ENCODE peak calls at places on chromosomes 7 and 10, in four cellular contexts. H is GM23248, D is Caco-2, Z is IMR-90. K is an unnamed sample.

GRCh38 chr7:71682181-71682580 is 550.2 kb downstream of the GALNT17 start:
- DNase-seq in H (no peak), D (no peak), Z (no peak), K (no peak)

GRCh38 chr10:99667108-99667751 is 7.9 kb downstream of the ENTPD7 start:
- DNase-seq in H (peak; percentile 92), D (peak; percentile 25), Z (peak; percentile 92), K (peak; percentile 53)

GRCh38 chr10:86346794-86347665 is 19.6 kb downstream of the GRID1 start:
- DNase-seq in H (no peak), D (no peak), Z (no peak), K (no peak)

GRCh38 chr7:25731881-25732240 is 420.1 kb upstream of the NFE2L3 start:
- DNase-seq in H (no peak), D (no peak), Z (no peak), K (no peak)

GRCh38 chr10:125840955-125841354 is 17.6 kb downstream of the BCCIP start:
- DNase-seq in H (no peak), D (no peak), Z (peak; percentile 51), K (no peak)

GRCh38 chr7:28815369-28815927 is 142.7 kb downstream of the TRIL start:
- DNase-seq in H (no peak), D (no peak), Z (no peak), K (no peak)

GRCh38 chr10:21894648-21895342 is 108.7 kb downstream of the DNAJC1 start:
- DNase-seq in H (no peak), D (no peak), Z (no peak), K (no peak)

GRCh38 chr7:95199779-95200558 is 124.4 kb downstream of the PON1 start:
- DNase-seq in H (peak; percentile 62), D (peak; percentile 48), Z (peak; percentile 33), K (no peak)

GRCh38 chr7:141335164-141335563 is 216.0 kb upstream of the AGK start:
- DNase-seq in H (no peak), D (no peak), Z (no peak), K (no peak)

GRCh38 chr7:154862153-154862791 is 140.7 kb downstream of the PAXIP1 start:
- DNase-seq in H (no peak), D (no peak), Z (no peak), K (no peak)

GRCh38 chr7:46900312-46901263 is 681.3 kb downstream of the TNS3 start:
- DNase-seq in H (peak; percentile 2), D (no peak), Z (peak; percentile 15), K (no peak)

GRCh38 chr10:33134011-33134751 is 176.2 kb upstream of the ITGB1 start:
- DNase-seq in H (peak; percentile 95), D (no peak), Z (peak; percentile 88), K (peak; percentile 83)

GRCh38 chr10:30999084-30999712 is 32.5 kb downstream of the ZNF438 start:
- DNase-seq in H (peak; percentile 79), D (no peak), Z (peak; percentile 77), K (peak; percentile 48)

GRCh38 chr10:126407831-126408230 is 19.6 kb upstream of the ADAM12 start:
- DNase-seq in H (peak; percentile 61), D (no peak), Z (no peak), K (no peak)

GRCh38 chr10:78605800-78606350 is 462.9 kb upstream of the ZMIZ1 start:
- DNase-seq in H (peak; percentile 48), D (no peak), Z (no peak), K (no peak)

GRCh38 chr7:112360681-112361080 is 89.6 kb upstream of the IFRD1 start:
- DNase-seq in H (no peak), D (no peak), Z (no peak), K (no peak)

GRCh38 chr10:114359953-114360345 is 44.4 kb downstream of the AFAP1L2 start:
- DNase-seq in H (no peak), D (no peak), Z (no peak), K (no peak)

GRCh38 chr7:132251327-132251659 is 325.0 kb downstream of the PLXNA4 start:
- DNase-seq in H (no peak), D (peak; percentile 44), Z (no peak), K (no peak)

GRCh38 chr7:105010538-105011523 is 3.2 kb upstream of the KMT2E start:
- DNase-seq in H (peak; percentile 55), D (no peak), Z (peak; percentile 29), K (peak; percentile 29)

GRCh38 chr10:132368881-132369635 is 27.9 kb upstream of the PWWP2B start:
- DNase-seq in H (peak; percentile 88), D (no peak), Z (peak; percentile 69), K (no peak)

GRCh38 chr10:90592903-90593302 is 264.9 kb downstream of the HTR7 start:
- DNase-seq in H (peak; percentile 24), D (peak; percentile 58), Z (peak; percentile 51), K (peak; percentile 69)

GRCh38 chr10:122132882-122133634 is 138.0 kb upstream of the BTBD16 start:
- DNase-seq in H (no peak), D (no peak), Z (no peak), K (no peak)

GRCh38 chr7:54615545-54615944 is 73.4 kb downstream of the VSTM2A start:
- DNase-seq in H (no peak), D (no peak), Z (no peak), K (no peak)

GRCh38 chr10:119973261-119973660 is 80.7 kb downstream of the SEC23IP start:
- DNase-seq in H (peak; percentile 10), D (peak; percentile 16), Z (peak; percentile 10), K (no peak)

GRCh38 chr10:100509241-100509640 is 10.4 kb downstream of the SEC31B start:
- DNase-seq in H (no peak), D (no peak), Z (no peak), K (no peak)

GRCh38 chr10:8088504-8088903 is 34.0 kb downstream of the GATA3 start:
- DNase-seq in H (no peak), D (no peak), Z (no peak), K (no peak)

GRCh38 chr7:155804897-155805825 is 7.1 kb downstream of the SHH start:
- DNase-seq in H (peak; percentile 84), D (no peak), Z (peak; percentile 65), K (no peak)

GRCh38 chr10:101075775-101076174 is 14.0 kb downstream of the KAZALD1 start:
- DNase-seq in H (no peak), D (no peak), Z (no peak), K (no peak)

GRCh38 chr10:336247-336646 is 201.0 kb downstream of the ZMYND11 start:
- DNase-seq in H (no peak), D (no peak), Z (no peak), K (no peak)

GRCh38 chr10:371515-371914 is 236.3 kb downstream of the ZMYND11 start:
- DNase-seq in H (no peak), D (no peak), Z (no peak), K (no peak)

GRCh38 chr7:91034459-91035368 is 229.5 kb upstream of the FZD1 start:
- DNase-seq in H (peak; percentile 70), D (peak; percentile 64), Z (peak; percentile 63), K (peak; percentile 44)

GRCh38 chr7:86926732-86927131 is 132.7 kb downstream of the ELAPOR2 start:
- DNase-seq in H (peak; percentile 85), D (peak; percentile 43), Z (peak; percentile 41), K (peak; percentile 41)

GRCh38 chr10:22473044-22473443 is 127.7 kb downstream of the SPAG6 start:
- DNase-seq in H (no peak), D (no peak), Z (no peak), K (no peak)

GRCh38 chr7:106418526-106418925 is 133.7 kb upstream of the NAMPT start:
- DNase-seq in H (no peak), D (no peak), Z (peak; percentile 41), K (peak; percentile 7)

GRCh38 chr7:30348083-30348560 is 63.7 kb downstream of the ZNRF2 start:
- DNase-seq in H (peak; percentile 95), D (no peak), Z (peak; percentile 88), K (peak; percentile 65)

GRCh38 chr7:150323682-150324365 is 479 bp upstream of the ACTR3C start:
- DNase-seq in H (no peak), D (no peak), Z (no peak), K (no peak)

GRCh38 chr10:79137826-79138225 is 69.1 kb downstream of the ZMIZ1 start:
- DNase-seq in H (no peak), D (no peak), Z (peak; percentile 62), K (no peak)

GRCh38 chr7:99124236-99124635 is 19.7 kb downstream of the SMURF1 start:
- DNase-seq in H (no peak), D (no peak), Z (no peak), K (no peak)

GRCh38 chr7:99123571-99124033 is 20.3 kb downstream of the SMURF1 start:
- DNase-seq in H (peak; percentile 67), D (no peak), Z (peak; percentile 57), K (no peak)

GRCh38 chr7:99121496-99122021 is 22.3 kb downstream of the SMURF1 start:
- DNase-seq in H (peak; percentile 84), D (no peak), Z (peak; percentile 58), K (no peak)

GRCh38 chr7:99120916-99121315 is 23.0 kb downstream of the SMURF1 start:
- DNase-seq in H (peak; percentile 62), D (no peak), Z (no peak), K (no peak)

GRCh38 chr7:99122762-99123161 is 21.1 kb downstream of the SMURF1 start:
- DNase-seq in H (no peak), D (no peak), Z (no peak), K (no peak)
- H3K4me1 ChIP-seq in H (peaks cover 68% of the 10 kb centered on the region), D (peaks cover 3% of the 10 kb centered on the region), Z (peaks cover 20% of the 10 kb centered on the region), K (no peaks in the 10 kb centered on the region)

GRCh38 chr10:72257051-72257892 is 16.5 kb upstream of the DDIT4 start:
- DNase-seq in H (no peak), D (no peak), Z (no peak), K (no peak)
- H3K4me1 ChIP-seq in H (peaks cover 34% of the 10 kb centered on the region), D (peaks cover 30% of the 10 kb centered on the region), Z (peaks cover 32% of the 10 kb centered on the region), K (peaks cover 50% of the 10 kb centered on the region)

GRCh38 chr7:139772115-139772514 is 5.7 kb downstream of the HIPK2 start:
- DNase-seq in H (no peak), D (no peak), Z (no peak), K (no peak)

GRCh38 chr7:139774376-139774775 is 3.4 kb downstream of the HIPK2 start:
- DNase-seq in H (peak; percentile 90), D (no peak), Z (peak; percentile 90), K (no peak)

GRCh38 chr7:139773372-139773771 is 4.4 kb downstream of the HIPK2 start:
- DNase-seq in H (no peak), D (no peak), Z (no peak), K (no peak)

GRCh38 chr7:139771001-139771956 is 6.5 kb downstream of the HIPK2 start:
- DNase-seq in H (peak; percentile 68), D (no peak), Z (peak; percentile 94), K (peak; percentile 47)

DNA sequence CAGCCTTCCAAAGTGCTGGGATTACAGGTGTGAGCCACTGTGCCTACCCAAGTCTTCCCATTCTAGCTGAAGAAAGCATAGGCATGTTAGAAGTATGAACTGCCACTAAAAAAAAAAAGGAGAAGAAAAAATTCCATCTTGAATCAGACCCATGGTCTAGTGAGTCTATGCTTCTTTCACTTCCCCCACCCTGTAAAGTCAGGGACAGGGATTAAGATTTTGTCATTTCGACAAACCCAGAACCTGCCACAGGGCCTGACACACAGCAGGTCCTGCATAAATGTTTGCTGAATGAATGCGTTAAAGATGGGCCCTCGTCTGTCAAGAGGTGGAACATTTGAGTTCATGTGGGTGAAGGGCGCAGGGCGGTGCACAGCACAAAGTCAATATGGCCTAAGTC is 5.0 kb downstream of the HIPK2 start:
- DNase-seq in H (no peak), D (no peak), Z (no peak), K (no peak)
- H3K4me1 ChIP-seq in H (peaks cover 40% of the 10 kb centered on the region), D (no peaks in the 10 kb centered on the region), Z (peaks cover 35% of the 10 kb centered on the region), K (peaks cover 47% of the 10 kb centered on the region)

DNA sequence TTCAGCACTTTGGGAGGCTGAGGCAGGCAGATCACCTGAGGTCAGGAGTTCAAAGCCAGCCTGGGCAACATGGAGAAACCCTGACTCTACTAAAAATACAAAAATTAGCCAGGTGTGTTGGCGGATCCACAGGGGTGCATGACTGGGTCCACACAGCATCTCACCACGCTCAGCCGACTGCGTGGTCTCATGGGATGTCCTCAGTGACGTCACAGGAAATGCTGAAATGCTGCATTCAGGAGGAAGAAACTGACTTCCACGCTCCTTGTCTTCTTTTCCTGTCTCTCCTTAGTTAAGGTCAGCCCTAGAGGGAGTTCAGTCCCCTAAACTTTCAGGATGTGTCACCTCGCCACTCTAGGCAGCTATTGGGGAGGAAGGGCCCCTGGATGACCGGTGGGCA is 42.9 kb downstream of the XRCC2 start:
- DNase-seq in H (no peak), D (no peak), Z (no peak), K (no peak)
- H3K4me1 ChIP-seq in H (no peaks in the 10 kb centered on the region), D (no peaks in the 10 kb centered on the region), Z (no peaks in the 10 kb centered on the region), K (no peaks in the 10 kb centered on the region)